ENCODE peak calls at places on chromosome 10, in five cellular contexts. C, G, Z, N and V are unnamed samples.

GRCh38 chr10:119859422-119860258 is 13.0 kb downstream of the MCMBP start:
- DNase-seq in C (no peak), G (no peak), Z (peak; percentile 24), N (no peak), V (peak; percentile 32)

GRCh38 chr10:59283456-59284082 is 78.8 kb downstream of the FAM13C start:
- DNase-seq in C (no peak), G (peak; percentile 54), Z (peak; percentile 17), N (no peak), V (peak; percentile 57)

GRCh38 chr10:42952358-42952757 is 124.5 kb upstream of the RET start:
- DNase-seq in C (peak; percentile 50), G (peak; percentile 77), Z (peak; percentile 48), N (peak; percentile 92), V (no peak)

GRCh38 chr10:22620140-22620857 is 94.1 kb downstream of the PIP4K2A start:
- DNase-seq in C (peak; percentile 78), G (peak; percentile 72), Z (no peak), N (no peak), V (peak; percentile 97)

GRCh38 chr10:2679646-2680045 is 387.7 kb upstream of the PFKP start:
- DNase-seq in C (no peak), G (no peak), Z (no peak), N (no peak), V (no peak)

GRCh38 chr10:123521556-123521955 is 144.6 kb upstream of the GPR26 start:
- DNase-seq in C (no peak), G (no peak), Z (no peak), N (no peak), V (no peak)

GRCh38 chr10:94292448-94293118 is 70.2 kb downstream of the NOC3L start:
- DNase-seq in C (peak; percentile 59), G (peak; percentile 64), Z (no peak), N (no peak), V (peak; percentile 69)

GRCh38 chr10:61047788-61048560 is 104.0 kb upstream of the RHOBTB1 start:
- DNase-seq in C (no peak), G (no peak), Z (no peak), N (no peak), V (no peak)

GRCh38 chr10:4391683-4392082 is 434.3 kb upstream of the AKR1E2 start:
- DNase-seq in C (no peak), G (no peak), Z (peak; percentile 8), N (no peak), V (no peak)

GRCh38 chr10:125117941-125118630 is 42.3 kb downstream of the CTBP2 start:
- DNase-seq in C (peak; percentile 55), G (peak; percentile 45), Z (no peak), N (no peak), V (no peak)

GRCh38 chr10:93600861-93601773 is at the start of gene RBP4:
- DNase-seq in C (no peak), G (peak; percentile 55), Z (no peak), N (peak; percentile 33), V (peak; percentile 46)

GRCh38 chr10:33377658-33378025 is 43.2 kb upstream of the NRP1 start:
- DNase-seq in C (no peak), G (no peak), Z (no peak), N (no peak), V (peak; percentile 73)

GRCh38 chr10:79344502-79345195 is 2.6 kb upstream of the PPIF start:
- DNase-seq in C (no peak), G (no peak), Z (no peak), N (no peak), V (no peak)

GRCh38 chr10:113960617-113961260 is 82.9 kb upstream of the ADRB1 start:
- DNase-seq in C (no peak), G (no peak), Z (peak; percentile 9), N (no peak), V (peak; percentile 14)

GRCh38 chr10:30171601-30172000 is 112.2 kb upstream of the JCAD start:
- DNase-seq in C (no peak), G (no peak), Z (no peak), N (no peak), V (no peak)
- H3K27ac ChIP-seq in C (no peak overlapping the region), G (no peak overlapping the region), Z (no peak overlapping the region), N (no peak overlapping the region), V (no peak overlapping the region)

DNA sequence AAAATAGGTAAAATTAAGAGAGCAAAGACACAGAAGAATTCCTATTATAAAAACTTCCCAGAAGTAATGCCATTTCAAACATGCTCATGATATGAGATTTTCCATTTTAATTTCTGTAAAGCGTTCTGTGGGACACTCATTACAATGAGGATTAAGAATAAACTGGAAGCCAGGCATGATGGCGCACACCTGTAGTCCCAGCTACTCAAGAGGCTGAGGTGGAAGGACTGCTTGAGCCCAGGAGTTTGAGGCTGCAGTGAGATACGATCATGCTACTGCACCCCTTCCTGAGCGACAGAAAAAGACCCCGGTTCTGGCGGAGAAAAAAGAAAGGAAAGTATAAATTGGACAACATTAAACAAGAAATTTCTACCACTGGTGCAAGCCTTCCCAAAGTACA is 1.5 kb downstream of the DNA2 start:
- DNase-seq in C (no peak), G (no peak), Z (no peak), N (no peak), V (no peak)
- H3K27ac ChIP-seq in C (no peak overlapping the region), G (no peak overlapping the region), Z (no peak overlapping the region), N (no peak overlapping the region), V (no peak overlapping the region)

GRCh38 chr10:9015005-9015404 is 960.5 kb downstream of the GATA3 start:
- DNase-seq in C (no peak), G (no peak), Z (no peak), N (no peak), V (peak; percentile 65)
- H3K27ac ChIP-seq in C (no peak overlapping the region), G (no peak overlapping the region), Z (no peak overlapping the region), N (no peak overlapping the region), V (no peak overlapping the region)

GRCh38 chr10:86960863-86961434 is 2.5 kb downstream of the SNCG start:
- DNase-seq in C (no peak), G (peak; percentile 48), Z (no peak), N (peak; percentile 34), V (no peak)

GRCh38 chr10:86961481-86962091 is 3.2 kb downstream of the SNCG start:
- DNase-seq in C (no peak), G (no peak), Z (no peak), N (no peak), V (no peak)

GRCh38 chr10:86958831-86959736 is 685 bp downstream of the SNCG start:
- DNase-seq in C (peak; percentile 62), G (peak; percentile 62), Z (no peak), N (peak; percentile 58), V (peak; percentile 61)

GRCh38 chr10:86959737-86960002 is 1.3 kb downstream of the SNCG start:
- DNase-seq in C (no peak), G (no peak), Z (no peak), N (no peak), V (no peak)

GRCh38 chr10:86960003-86960862 is 1.8 kb downstream of the SNCG start:
- DNase-seq in C (peak; percentile 39), G (peak; percentile 70), Z (no peak), N (peak; percentile 79), V (no peak)
- H3K27ac ChIP-seq in C (peak overlapping the region; percentile 88), G (peak overlapping the region; percentile 65), Z (no peak overlapping the region), N (no peak overlapping the region), V (no peak overlapping the region)